ENCODE peak calls at places on chromosomes 3 and 15, in six cellular contexts. R is mammary epithelial cell, H is fibroblast of lung, O is lower lobe of right lung, L is mesendoderm, P is cardiac muscle cell. V is an unnamed sample.

GRCh38 chr3:11591401-11592266 is 52.1 kb downstream of the VGLL4 start:
- DNase-seq in R (peak; percentile 93), H (peak; percentile 96), O (no peak), L (peak; percentile 98), P (peak; percentile 79), V (no peak)

GRCh38 chr3:42711491-42712343 is 9.1 kb upstream of the HHATL start:
- DNase-seq in R (no peak), H (no peak), O (no peak), L (peak; percentile 68), P (no peak), V (peak; percentile 27)

GRCh38 chr3:50588759-50589433 is 19.6 kb downstream of the HEMK1 start:
- DNase-seq in R (peak; percentile 19), H (peak; percentile 18), O (no peak), L (no peak), P (no peak), V (no peak)

GRCh38 chr3:55549172-55549571 is 62.1 kb upstream of the WNT5A start:
- DNase-seq in R (no peak), H (no peak), O (no peak), L (peak; percentile 51), P (peak; percentile 30), V (no peak)

GRCh38 chr3:128319107-128319506 is 147.6 kb downstream of the DNAJB8 start:
- DNase-seq in R (no peak), H (no peak), O (no peak), L (no peak), P (no peak), V (no peak)

GRCh38 chr3:12932347-12932746 is 91.0 kb upstream of the RPL32 start:
- DNase-seq in R (no peak), H (no peak), O (no peak), L (no peak), P (no peak), V (no peak)

GRCh38 chr3:31356941-31357340 is 175.8 kb upstream of the STT3B start:
- DNase-seq in R (peak; percentile 78), H (peak; percentile 76), O (peak; percentile 73), L (peak; percentile 48), P (no peak), V (peak; percentile 64)

GRCh38 chr3:139534444-139534812 is 5.1 kb downstream of the RBP1 start:
- DNase-seq in R (peak; percentile 91), H (peak; percentile 95), O (no peak), L (no peak), P (no peak), V (peak; percentile 67)

GRCh38 chr15:65805019-65805738 is 13.1 kb upstream of the DENND4A start:
- DNase-seq in R (no peak), H (no peak), O (no peak), L (no peak), P (no peak), V (no peak)

GRCh38 chr3:105822171-105823123 is 46.4 kb downstream of the CBLB start:
- DNase-seq in R (no peak), H (no peak), O (no peak), L (no peak), P (peak; percentile 28), V (no peak)

GRCh38 chr3:165195628-165196576 is at the start of gene SLITRK3:
- DNase-seq in R (no peak), H (no peak), O (no peak), L (peak; percentile 54), P (peak; percentile 19), V (no peak)

GRCh38 chr3:78659386-78659987 is 1108.3 kb downstream of the ROBO1 start:
- DNase-seq in R (no peak), H (peak; percentile 35), O (no peak), L (peak; percentile 45), P (peak; percentile 57), V (no peak)

GRCh38 chr15:60656491-60657284 is 177.7 kb upstream of the ICE2 start:
- DNase-seq in R (peak; percentile 47), H (peak; percentile 71), O (no peak), L (no peak), P (no peak), V (peak; percentile 58)

GRCh38 chr3:17891139-17891850 is 148.9 kb upstream of the TBC1D5 start:
- DNase-seq in R (peak; percentile 23), H (peak; percentile 61), O (no peak), L (no peak), P (no peak), V (no peak)

GRCh38 chr3:99627062-99627826 is 11.2 kb upstream of the COL8A1 start:
- DNase-seq in R (peak; percentile 18), H (peak; percentile 48), O (no peak), L (no peak), P (no peak), V (no peak)

GRCh38 chr15:89150762-89151305 is 62.6 kb downstream of the ABHD2 start:
- DNase-seq in R (no peak), H (no peak), O (no peak), L (no peak), P (peak; percentile 58), V (no peak)

GRCh38 chr3:136042608-136043221 is 77.2 kb downstream of the PPP2R3A start:
- DNase-seq in R (peak; percentile 41), H (peak; percentile 47), O (no peak), L (peak; percentile 52), P (peak; percentile 79), V (no peak)

GRCh38 chr3:10242182-10243065 is 5.8 kb upstream of the TATDN2 start:
- DNase-seq in R (no peak), H (peak; percentile 86), O (no peak), L (no peak), P (no peak), V (no peak)

GRCh38 chr3:127031845-127032244 is 48.9 kb downstream of the PLXNA1 start:
- DNase-seq in R (no peak), H (no peak), O (no peak), L (no peak), P (no peak), V (no peak)

GRCh38 chr3:112629425-112629824 is 11.5 kb downstream of the CCDC80 start:
- DNase-seq in R (peak; percentile 72), H (peak; percentile 98), O (no peak), L (peak; percentile 84), P (peak; percentile 54), V (no peak)

DNA sequence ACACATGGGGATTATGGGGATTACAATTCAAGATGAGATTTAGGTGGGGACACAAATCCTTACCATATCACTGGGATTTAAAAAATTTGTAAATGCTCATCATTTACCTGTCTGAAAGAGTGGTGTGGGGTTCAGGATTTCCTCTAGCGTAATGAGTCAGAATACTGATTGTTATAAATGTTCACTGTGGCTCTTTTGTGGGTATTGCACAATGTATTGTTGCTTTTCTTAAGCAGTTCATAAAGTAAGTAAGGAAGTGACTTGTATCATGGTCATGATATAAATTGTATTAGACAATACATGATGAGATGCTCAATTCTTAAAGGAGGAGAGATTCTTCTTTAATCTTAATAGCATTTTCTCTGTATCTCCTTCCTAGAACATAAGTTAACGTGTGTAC is 262.1 kb downstream of the CNTN4 start:
- DNase-seq in R (no peak), H (no peak), O (no peak), L (no peak), P (no peak), V (no peak)
- H3K27ac ChIP-seq in R (no peak overlapping the region), H (no peak overlapping the region), O (no peak overlapping the region), L (no peak overlapping the region), P (no peak overlapping the region), V (no peak overlapping the region)

DNA sequence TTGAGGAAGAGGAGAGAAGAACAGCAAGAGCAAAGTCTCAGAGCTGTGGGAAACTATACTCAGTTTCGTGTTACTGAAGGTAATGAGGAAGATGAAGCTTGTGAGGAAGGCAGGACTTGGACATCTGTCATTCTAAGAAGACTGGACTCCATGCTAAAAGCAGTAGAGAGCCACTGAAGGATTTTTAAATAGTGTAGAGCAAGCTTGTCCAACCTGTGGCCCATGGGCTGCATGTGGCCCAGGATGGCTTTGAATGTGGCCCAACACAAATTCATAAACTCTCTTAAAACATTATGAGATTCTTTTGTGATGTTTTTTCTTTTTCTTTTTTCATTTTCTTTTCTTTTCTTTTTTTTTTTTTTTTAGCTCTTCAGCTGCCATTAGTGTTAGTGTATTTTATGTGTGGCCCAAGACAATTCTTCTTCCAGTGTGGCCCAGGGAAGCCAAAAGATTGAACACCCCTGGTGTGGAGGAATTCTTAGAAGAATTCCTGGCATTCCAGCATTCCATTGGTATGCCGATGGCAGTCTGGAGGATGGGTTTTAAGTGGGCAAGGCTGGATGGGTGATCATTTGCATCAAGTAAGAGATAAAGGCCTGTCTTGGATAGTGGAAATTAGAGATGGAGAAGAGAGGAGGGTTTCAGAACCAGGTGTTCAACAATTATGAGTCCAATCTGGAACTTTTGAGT is 6.9 kb upstream of the NFKBIZ start:
- DNase-seq in R (no peak), H (peak; percentile 67), O (no peak), L (peak; percentile 98), P (peak; percentile 33), V (no peak)
- H3K27ac ChIP-seq in R (no peak overlapping the region), H (no peak overlapping the region), O (no peak overlapping the region), L (peak overlapping the region; percentile 43), P (peak overlapping the region; percentile 68), V (no peak overlapping the region)

GRCh38 chr15:80580536-80581260 is 114.4 kb upstream of the ABHD17C start:
- DNase-seq in R (no peak), H (no peak), O (no peak), L (no peak), P (no peak), V (no peak)
- H3K27ac ChIP-seq in R (peak overlapping the region; percentile 87), H (no peak overlapping the region), O (no peak overlapping the region), L (no peak overlapping the region), P (no peak overlapping the region), V (no peak overlapping the region)

DNA sequence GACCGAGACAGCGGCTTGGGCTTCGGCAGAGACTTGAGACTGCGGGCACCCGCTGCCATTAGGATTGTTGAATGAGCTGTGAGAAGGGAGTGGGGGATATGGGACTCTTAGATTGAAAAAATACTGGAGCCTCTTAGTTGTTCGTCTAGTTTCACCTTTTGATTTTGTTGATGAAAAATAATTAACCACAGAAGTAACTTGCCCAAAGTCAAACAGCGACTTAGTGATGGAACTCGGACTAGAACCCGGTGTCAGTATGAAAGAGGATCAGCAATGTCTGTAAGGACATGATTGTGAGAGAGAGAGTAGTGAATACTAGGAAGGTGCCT is 510 bp upstream of the GOLGB1 start:
- DNase-seq in R (no peak), H (no peak), O (no peak), L (no peak), P (no peak), V (no peak)
- H3K27ac ChIP-seq in R (peak overlapping the region; percentile 94), H (peak overlapping the region; percentile 99), O (peak overlapping the region; percentile 96), L (no peak overlapping the region), P (peak overlapping the region; percentile 84), V (peak overlapping the region; percentile 52)

GRCh38 chr3:58019343-58019742 is 11.1 kb downstream of the FLNB start:
- DNase-seq in R (no peak), H (no peak), O (no peak), L (no peak), P (no peak), V (no peak)
- H3K27ac ChIP-seq in R (peak overlapping the region; percentile 11), H (no peak overlapping the region), O (peak overlapping the region; percentile 40), L (no peak overlapping the region), P (no peak overlapping the region), V (peak overlapping the region; percentile 69)